ENCODE peak calls at places on chromosomes 5 and 9, in seven cellular contexts. V is iris pigment epithelial cell; O is activated T-helper 9 cell treated with anti-CD3 and anti-CD28 coated beads, Interleukin-2, amount 50 U/mL, for 16 hours; E is GM23248; X is HTR-8/SVneo; L is putamen; B is head of caudate nucleus. S is an unnamed sample.

GRCh38 chr5:143436871-143437270 is 33.4 kb upstream of the NR3C1 start:
- DNase-seq in E (peak), L (no peak), V (peak), X (no peak), B (no peak), O (no peak), S (no peak)

GRCh38 chr5:89350684-89351083 is 467.7 kb upstream of the MEF2C start:
- DNase-seq in X (no peak), E (no peak), L (no peak), O (no peak), V (no peak), B (no peak), S (no peak)

GRCh38 chr9:120892748-120893584 is 16.0 kb upstream of the PHF19 start:
- DNase-seq in L (no peak), O (peak), E (peak), V (peak), X (peak), B (no peak), S (no peak)

GRCh38 chr5:96790851-96791513 is 16.8 kb downstream of the ERAP1 start:
- DNase-seq in L (no peak), X (no peak), O (no peak), B (no peak), V (peak), E (peak), S (no peak)

GRCh38 chr5:3650315-3650714 is 54.7 kb downstream of the IRX1 start:
- DNase-seq in O (no peak), X (no peak), E (no peak), B (no peak), V (no peak), L (no peak), S (no peak)

GRCh38 chr5:68187268-68188055 is 28.1 kb upstream of the PIK3R1 start:
- DNase-seq in O (no peak), V (peak), L (peak), B (peak), E (no peak), X (no peak), S (no peak)

GRCh38 chr9:123033352-123033751 is at the start of gene GPR21:
- DNase-seq in L (peak), V (no peak), E (no peak), X (no peak), O (no peak), B (peak), S (no peak)

GRCh38 chr5:172943906-172944305 is 15.3 kb upstream of the RPL26L1 start:
- DNase-seq in X (no peak), B (no peak), V (no peak), E (no peak), O (no peak), L (no peak), S (no peak)

GRCh38 chr5:97102010-97102470 is 40.4 kb downstream of the LIX1 start:
- DNase-seq in V (no peak), E (no peak), B (no peak), L (peak), O (no peak), X (no peak), S (no peak)

GRCh38 chr5:133402781-133403180 is 209.6 kb downstream of the FSTL4 start:
- DNase-seq in L (no peak), B (no peak), E (no peak), V (no peak), O (no peak), X (no peak), S (no peak)

GRCh38 chr9:76394896-76395244 is 644 bp upstream of the RFK start:
- DNase-seq in X (no peak), E (no peak), B (peak), L (no peak), V (no peak), O (peak), S (no peak)

GRCh38 chr5:81234801-81235200 is 1.7 kb downstream of the CKMT2 start:
- DNase-seq in B (no peak), V (no peak), L (no peak), E (no peak), O (no peak), X (no peak), S (no peak)